ENCODE peak calls at places on chromosomes 6 and 20, in four cellular contexts. W is GM23248, D is hepatocyte, O is MM.1S. N is an unnamed sample.

GRCh38 chr6:13526718-13527668 is 39.6 kb upstream of the GFOD1 start:
- DNase-seq in D (no peak), W (peak), O (peak), N (peak)

GRCh38 chr6:143271024-143271423 is 179.5 kb downstream of the ADAT2 start:
- DNase-seq in W (peak), D (peak), O (no peak), N (no peak)

GRCh38 chr20:33789109-33789857 is 21.9 kb upstream of the CHMP4B start:
- DNase-seq in O (no peak), W (peak), D (peak), N (no peak)

GRCh38 chr6:137000825-137001224 is 43.9 kb downstream of the IL20RA start:
- DNase-seq in D (no peak), W (no peak), O (no peak), N (no peak)

GRCh38 chr6:125196613-125197012 is 43.0 kb downstream of the TPD52L1 start:
- DNase-seq in O (no peak), W (no peak), D (no peak), N (no peak)

GRCh38 chr20:51021067-51022025 is 1.6 kb downstream of the KCNG1 start:
- DNase-seq in W (no peak), O (no peak), D (no peak), N (no peak)

GRCh38 chr6:12261502-12261901 is 28.7 kb upstream of the EDN1 start:
- DNase-seq in D (no peak), W (no peak), O (no peak), N (no peak)

GRCh38 chr6:121590438-121590837 is 155.0 kb downstream of the GJA1 start:
- DNase-seq in W (peak), O (no peak), D (no peak), N (no peak)

GRCh38 chr6:136547336-136547735 is 2.9 kb downstream of the MAP7 start:
- DNase-seq in W (peak), O (peak), D (peak), N (no peak)

GRCh38 chr6:39084506-39084905 is 30.5 kb downstream of the SAYSD1 start:
- DNase-seq in W (no peak), O (no peak), D (no peak), N (no peak)

DNA sequence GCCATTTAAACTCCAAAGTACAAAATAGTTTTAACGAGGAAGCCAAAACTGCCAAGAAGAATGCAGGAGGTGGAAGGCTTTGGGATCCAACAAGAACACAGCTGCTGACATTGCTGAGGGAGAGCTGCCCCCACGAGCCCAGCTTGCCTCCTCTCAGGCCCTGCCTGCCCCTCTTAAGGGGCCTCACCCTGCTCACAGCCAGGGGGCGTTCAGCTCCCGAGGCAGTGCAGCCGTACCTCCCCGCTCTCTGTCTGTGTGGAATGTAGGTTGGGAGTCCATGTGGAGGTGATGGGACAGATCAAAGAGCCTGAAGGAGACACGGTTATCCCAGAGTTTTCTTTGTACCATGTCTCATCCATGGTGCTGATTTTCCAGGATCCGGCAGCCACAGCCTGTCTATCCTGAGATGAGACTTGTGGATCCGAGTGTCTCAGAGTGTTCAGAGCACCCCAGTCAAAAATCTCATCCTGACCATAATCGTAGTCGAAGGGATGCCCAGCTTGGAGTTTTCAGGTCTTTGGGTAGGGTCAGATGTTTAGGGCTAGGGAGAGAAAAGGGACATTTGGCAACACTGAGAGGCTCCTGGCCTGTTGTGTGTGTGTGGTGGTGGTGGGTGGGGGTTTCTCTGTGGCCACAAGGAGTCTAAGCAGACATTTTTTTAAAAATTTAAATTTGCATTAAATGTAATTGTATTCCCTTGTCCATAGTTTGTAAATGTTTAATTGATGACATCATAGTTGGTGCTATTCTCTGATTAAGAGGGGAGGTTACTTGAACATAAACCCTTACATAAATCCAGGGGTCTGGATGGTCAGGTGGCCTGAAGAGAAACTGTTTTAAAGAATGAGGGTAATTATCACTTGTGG is 111.4 kb upstream of the CLDN20 start:
- DNase-seq in D (no peak), O (no peak), W (no peak), N (peak)
- TF ChIP-seq EZH2phosphoT487 in D (no peak), O (no peak), W (no peak), N (no peak)

GRCh38 chr6:16187185-16187584 is 51.2 kb upstream of the GMPR start:
- DNase-seq in W (no peak), D (no peak), O (no peak), N (no peak)
- TF ChIP-seq EZH2phosphoT487 in W (no peak), D (no peak), O (no peak), N (no peak)

GRCh38 chr6:107763959-107764358 is 60.2 kb downstream of the SCML4 start:
- DNase-seq in D (no peak), W (peak), O (no peak), N (no peak)

GRCh38 chr6:107764684-107765460 is 59.2 kb downstream of the SCML4 start:
- DNase-seq in D (no peak), W (no peak), O (no peak), N (no peak)

GRCh38 chr6:107768044-107768443 is 56.1 kb downstream of the SCML4 start:
- DNase-seq in W (no peak), O (no peak), D (no peak), N (no peak)

GRCh38 chr6:107769053-107769658 is 55.0 kb downstream of the SCML4 start:
- DNase-seq in D (no peak), O (no peak), W (no peak), N (no peak)

DNA sequence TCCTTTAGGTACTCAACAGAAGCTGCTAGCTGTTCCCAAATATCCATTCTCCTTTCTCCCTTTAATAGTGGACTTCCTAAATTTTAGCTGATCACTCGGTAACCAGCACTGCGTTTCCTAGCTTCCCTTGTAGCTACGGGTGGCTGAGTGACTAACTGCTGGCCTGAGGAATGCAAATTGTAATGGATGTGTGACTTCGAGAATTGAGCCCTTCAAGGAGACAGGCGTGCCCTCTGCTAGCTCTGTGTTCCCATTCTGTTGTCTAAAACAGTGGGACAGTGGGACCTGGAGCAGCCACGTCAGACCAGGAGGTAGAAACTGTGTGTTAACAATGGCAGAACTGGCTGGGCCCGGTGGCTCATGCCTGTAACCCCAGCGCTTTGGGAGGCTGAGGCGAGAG is 56.5 kb downstream of the SCML4 start:
- DNase-seq in O (no peak), W (no peak), D (no peak), N (no peak)
- TF ChIP-seq EZH2phosphoT487 in O (no peak), W (no peak), D (no peak), N (no peak)

DNA sequence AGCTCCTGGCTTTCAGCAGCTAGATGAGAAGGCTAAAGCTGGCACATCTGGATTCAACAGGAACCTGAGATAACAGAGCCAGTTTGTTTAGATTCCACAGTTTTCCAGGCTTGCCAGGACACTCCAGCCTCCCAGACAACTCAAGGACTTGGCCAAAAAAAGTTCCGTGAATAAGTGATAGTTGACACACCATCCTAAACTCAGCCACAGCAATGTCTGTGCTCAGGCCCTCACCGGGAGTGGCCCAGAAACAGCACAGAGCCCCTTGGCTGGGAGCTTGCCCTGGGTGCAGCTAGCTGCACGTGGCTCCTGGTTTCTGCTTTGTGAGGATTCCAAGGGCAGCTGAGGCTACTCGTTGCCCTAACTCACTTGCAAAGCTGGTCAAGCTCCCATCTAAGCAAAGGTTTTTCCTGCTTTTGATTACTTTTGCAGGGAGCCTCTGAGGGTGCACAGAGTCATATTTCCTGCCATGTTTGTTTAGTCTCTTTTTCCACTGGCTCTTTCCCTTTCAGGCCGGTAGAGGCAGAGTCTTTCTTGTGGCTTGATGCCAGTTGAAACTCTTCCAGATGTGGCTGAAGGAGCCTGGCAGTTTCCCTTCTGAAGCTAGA is 118.3 kb upstream of the ECI2 start:
- DNase-seq in O (no peak), D (peak), W (peak), N (no peak)
- TF ChIP-seq EZH2phosphoT487 in O (no peak), D (no peak), W (no peak), N (no peak)

DNA sequence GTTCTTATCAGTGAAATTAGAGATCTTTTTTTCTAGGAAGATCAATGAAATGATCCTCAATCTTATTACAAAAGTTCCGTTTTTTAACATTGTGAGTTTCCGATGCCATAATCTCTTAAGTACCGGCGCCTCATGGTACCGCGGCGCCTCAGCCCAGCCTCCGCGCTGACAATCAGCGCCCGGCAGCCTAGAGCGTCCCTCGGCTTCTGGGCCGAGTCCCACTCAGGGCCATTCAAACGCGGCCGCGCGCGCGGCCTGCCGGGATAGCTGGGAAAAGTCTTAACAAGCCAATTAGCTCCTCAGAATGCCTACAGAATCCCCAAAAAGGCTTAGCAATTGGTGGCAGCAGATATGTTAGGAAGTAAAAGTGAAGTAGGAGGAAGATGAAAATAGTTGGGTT is 204.8 kb downstream of the ADGB start:
- DNase-seq in W (no peak), D (no peak), O (no peak), N (no peak)
- TF ChIP-seq EZH2phosphoT487 in W (no peak), D (no peak), O (no peak), N (no peak)

DNA sequence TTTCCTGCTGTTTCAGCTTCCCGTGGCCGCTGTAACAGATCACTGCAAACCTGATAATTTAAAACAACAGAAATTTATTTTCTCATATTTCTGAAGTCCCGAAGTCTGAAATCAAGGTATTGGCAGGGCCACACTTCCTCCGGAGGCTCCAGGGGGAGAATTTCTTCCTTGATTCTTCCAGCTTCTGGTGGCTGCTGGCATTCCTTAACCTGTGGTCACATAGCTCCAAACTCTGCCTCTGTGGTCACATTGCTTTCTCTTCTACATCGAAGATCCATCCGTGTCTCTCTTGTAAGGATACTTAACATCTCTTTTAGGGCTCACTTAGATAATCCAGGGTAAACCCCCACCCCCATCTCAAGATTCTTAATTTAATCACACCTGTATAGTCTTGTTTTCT is 7.2 kb upstream of the NSFL1C start:
- DNase-seq in W (peak), O (no peak), D (no peak), N (no peak)
- TF ChIP-seq EZH2phosphoT487 in W (no peak), O (no peak), D (no peak), N (no peak)

GRCh38 chr20:36318166-36318565 is 12.0 kb downstream of the DLGAP4 start:
- DNase-seq in W (no peak), O (no peak), D (no peak), N (no peak)

GRCh38 chr20:36320261-36320897 is 14.2 kb downstream of the DLGAP4 start:
- DNase-seq in D (no peak), O (no peak), W (no peak), N (no peak)

GRCh38 chr20:36319356-36320260 is 13.5 kb downstream of the DLGAP4 start:
- DNase-seq in O (no peak), W (peak), D (no peak), N (no peak)

GRCh38 chr20:36322131-36322530 is 16.0 kb downstream of the DLGAP4 start:
- DNase-seq in O (no peak), W (no peak), D (no peak), N (no peak)

GRCh38 chr20:36320898-36321695 is 15.0 kb downstream of the DLGAP4 start:
- DNase-seq in D (no peak), O (no peak), W (no peak), N (no peak)
- TF ChIP-seq EZH2phosphoT487 in D (no peak), O (no peak), W (no peak), N (no peak)

GRCh38 chr6:82131441-82131840 is 116.1 kb downstream of the IBTK start:
- DNase-seq in W (no peak), O (no peak), D (no peak), N (no peak)
- TF ChIP-seq EZH2phosphoT487 in W (no peak), O (no peak), D (no peak), N (no peak)

DNA sequence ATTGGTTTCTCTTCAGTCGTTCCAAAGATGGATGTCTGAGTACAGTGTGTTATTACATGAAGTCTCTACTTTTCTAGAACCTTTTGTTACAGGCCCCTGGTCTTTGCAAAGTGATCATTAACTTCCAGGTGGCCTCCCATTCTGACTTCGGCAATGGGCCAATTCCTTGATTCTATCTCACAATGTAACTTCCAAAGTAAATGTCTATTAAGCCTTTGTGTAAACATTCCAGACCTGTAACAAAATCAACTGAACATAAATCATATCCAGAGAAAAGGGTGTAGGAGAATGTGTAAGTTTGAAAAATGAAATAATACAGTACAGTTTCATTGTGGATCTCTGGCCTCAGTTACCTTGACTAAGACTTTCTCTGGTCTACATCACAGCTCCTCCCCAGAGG is 187.8 kb upstream of the JAG1 start:
- DNase-seq in D (no peak), W (no peak), O (no peak), N (no peak)
- TF ChIP-seq EZH2phosphoT487 in D (no peak), W (no peak), O (no peak), N (no peak)

N was measured in OCI-LY7.